ENCODE peak calls at places on chromosomes 4 and X, in six cellular contexts. One of them, this sample, is unnamed.

GRCh38 chrX:143633530-143634372 is 2.1 kb downstream of the SLITRK4 start:
- DNase-seq in transverse colon: no peak
- DNase-seq in upper lobe of right lung: no peak
- DNase-seq in right lobe of liver: no peak
- DNase-seq in fibroblast of lung: no peak
- DNase-seq in left lung: no peak
- DNase-seq in this sample: peak

GRCh38 chr4:81470456-81471327 is 1.0 kb downstream of the RASGEF1B start:
- DNase-seq in transverse colon: peak
- DNase-seq in upper lobe of right lung: peak
- DNase-seq in fibroblast of lung: no peak
- DNase-seq in left lung: peak
- DNase-seq in right lobe of liver: peak
- DNase-seq in this sample: peak

GRCh38 chr4:156933633-156934258 is 37.9 kb downstream of the PDGFC start:
- DNase-seq in upper lobe of right lung: no peak
- DNase-seq in transverse colon: no peak
- DNase-seq in left lung: no peak
- DNase-seq in right lobe of liver: no peak
- DNase-seq in fibroblast of lung: peak
- DNase-seq in this sample: no peak

GRCh38 chrX:150375243-150375642 is 12.1 kb downstream of the MAMLD1 start:
- DNase-seq in transverse colon: no peak
- DNase-seq in upper lobe of right lung: no peak
- DNase-seq in fibroblast of lung: peak
- DNase-seq in left lung: no peak
- DNase-seq in right lobe of liver: no peak
- DNase-seq in this sample: no peak

GRCh38 chr4:111776546-111776945 is 368.7 kb upstream of the FAM241A start:
- DNase-seq in fibroblast of lung: peak
- DNase-seq in right lobe of liver: no peak
- DNase-seq in transverse colon: no peak
- DNase-seq in left lung: no peak
- DNase-seq in upper lobe of right lung: no peak
- DNase-seq in this sample: no peak

GRCh38 chr4:31107362-31107761 is 387.2 kb downstream of the PCDH7 start:
- DNase-seq in left lung: no peak
- DNase-seq in right lobe of liver: no peak
- DNase-seq in fibroblast of lung: peak
- DNase-seq in transverse colon: no peak
- DNase-seq in upper lobe of right lung: no peak
- DNase-seq in this sample: no peak

GRCh38 chrX:47078129-47079043 is at the start of gene RGN:
- DNase-seq in left lung: no peak
- DNase-seq in transverse colon: no peak
- DNase-seq in right lobe of liver: peak
- DNase-seq in fibroblast of lung: no peak
- DNase-seq in upper lobe of right lung: peak
- DNase-seq in this sample: peak

GRCh38 chrX:132017431-132018185 is 5.5 kb upstream of the STK26 start:
- DNase-seq in right lobe of liver: no peak
- DNase-seq in upper lobe of right lung: no peak
- DNase-seq in transverse colon: no peak
- DNase-seq in fibroblast of lung: no peak
- DNase-seq in left lung: no peak
- DNase-seq in this sample: no peak

GRCh38 chr4:10015140-10015753 is 6.0 kb downstream of the SLC2A9 start:
- DNase-seq in fibroblast of lung: peak
- DNase-seq in transverse colon: peak
- DNase-seq in left lung: no peak
- DNase-seq in right lobe of liver: no peak
- DNase-seq in upper lobe of right lung: no peak
- DNase-seq in this sample: no peak

GRCh38 chr4:150337709-150338108 is 244.2 kb upstream of the MAB21L2 start:
- DNase-seq in right lobe of liver: no peak
- DNase-seq in left lung: no peak
- DNase-seq in upper lobe of right lung: no peak
- DNase-seq in transverse colon: no peak
- DNase-seq in fibroblast of lung: peak
- DNase-seq in this sample: no peak

GRCh38 chr4:101458914-101459313 is 111.6 kb upstream of the PPP3CA start:
- DNase-seq in upper lobe of right lung: no peak
- DNase-seq in right lobe of liver: no peak
- DNase-seq in fibroblast of lung: peak
- DNase-seq in transverse colon: no peak
- DNase-seq in left lung: no peak
- DNase-seq in this sample: no peak

GRCh38 chr4:29277381-29277780 is 1442.8 kb upstream of the PCDH7 start:
- DNase-seq in upper lobe of right lung: no peak
- DNase-seq in transverse colon: no peak
- DNase-seq in fibroblast of lung: peak
- DNase-seq in right lobe of liver: no peak
- DNase-seq in left lung: no peak
- DNase-seq in this sample: no peak

GRCh38 chr4:46387956-46388355 is 2.0 kb downstream of the GABRA2 start:
- DNase-seq in fibroblast of lung: no peak
- DNase-seq in right lobe of liver: no peak
- DNase-seq in upper lobe of right lung: no peak
- DNase-seq in left lung: no peak
- DNase-seq in transverse colon: no peak
- DNase-seq in this sample: no peak

GRCh38 chr4:88629826-88630225 is 37.5 kb downstream of the HERC3 start:
- DNase-seq in left lung: no peak
- DNase-seq in right lobe of liver: no peak
- DNase-seq in upper lobe of right lung: no peak
- DNase-seq in transverse colon: no peak
- DNase-seq in fibroblast of lung: peak
- DNase-seq in this sample: no peak

GRCh38 chr4:88628746-88629145 is 36.5 kb downstream of the HERC3 start:
- DNase-seq in right lobe of liver: no peak
- DNase-seq in transverse colon: no peak
- DNase-seq in left lung: no peak
- DNase-seq in upper lobe of right lung: no peak
- DNase-seq in fibroblast of lung: peak
- DNase-seq in this sample: no peak

DNA sequence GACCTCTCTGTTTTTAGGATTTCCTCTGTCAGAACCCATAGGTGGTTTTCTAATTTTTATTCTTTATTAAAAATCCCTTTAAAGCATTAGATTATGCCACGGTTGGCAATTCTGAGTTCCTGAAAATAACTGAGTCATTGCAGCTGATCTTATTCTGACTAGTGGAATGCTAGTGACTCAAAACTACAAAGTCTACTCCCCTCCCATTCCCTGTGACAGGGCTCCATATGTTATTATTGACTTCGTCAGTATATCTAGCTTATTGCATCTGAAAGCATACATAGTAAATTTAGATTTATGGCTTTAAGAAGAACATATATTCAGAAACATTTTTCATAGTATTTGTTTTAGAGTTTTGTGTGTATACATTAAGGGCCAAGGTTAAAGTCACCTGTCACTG is 38.5 kb downstream of the HERC3 start:
- DNase-seq in fibroblast of lung: peak
- DNase-seq in right lobe of liver: no peak
- DNase-seq in transverse colon: no peak
- DNase-seq in left lung: no peak
- DNase-seq in upper lobe of right lung: no peak
- DNase-seq in this sample: no peak
- H3K4me3 ChIP-seq in fibroblast of lung: no peak
- H3K4me3 ChIP-seq in right lobe of liver: no peak
- H3K4me3 ChIP-seq in transverse colon: no peak
- H3K4me3 ChIP-seq in left lung: no peak
- H3K4me3 ChIP-seq in upper lobe of right lung: no peak
- H3K4me3 ChIP-seq in this sample: no peak

GRCh38 chr4:107044170-107044569 is 8.1 kb upstream of the DKK2 start:
- DNase-seq in transverse colon: no peak
- DNase-seq in left lung: no peak
- DNase-seq in right lobe of liver: no peak
- DNase-seq in upper lobe of right lung: no peak
- DNase-seq in fibroblast of lung: no peak
- DNase-seq in this sample: no peak
- TF ChIP-seq CTCF in transverse colon: no peak
- TF ChIP-seq CTCF in left lung: no peak
- TF ChIP-seq CTCF in right lobe of liver: peak
- TF ChIP-seq CTCF in upper lobe of right lung: no peak
- TF ChIP-seq CTCF in fibroblast of lung: peak
- TF ChIP-seq CTCF in this sample: no peak

GRCh38 chr4:153530284-153530995 is 64.3 kb downstream of the TMEM131L start:
- DNase-seq in right lobe of liver: no peak
- DNase-seq in fibroblast of lung: no peak
- DNase-seq in upper lobe of right lung: no peak
- DNase-seq in left lung: no peak
- DNase-seq in transverse colon: no peak
- DNase-seq in this sample: no peak

GRCh38 chr4:153527690-153528089 is 61.5 kb downstream of the TMEM131L start:
- DNase-seq in left lung: no peak
- DNase-seq in fibroblast of lung: no peak
- DNase-seq in transverse colon: no peak
- DNase-seq in right lobe of liver: no peak
- DNase-seq in upper lobe of right lung: no peak
- DNase-seq in this sample: no peak

GRCh38 chr4:153530996-153531375 is 64.8 kb downstream of the TMEM131L start:
- DNase-seq in upper lobe of right lung: no peak
- DNase-seq in right lobe of liver: no peak
- DNase-seq in transverse colon: no peak
- DNase-seq in fibroblast of lung: no peak
- DNase-seq in left lung: no peak
- DNase-seq in this sample: no peak

GRCh38 chr4:153528705-153529493 is 62.7 kb downstream of the TMEM131L start:
- DNase-seq in upper lobe of right lung: no peak
- DNase-seq in right lobe of liver: no peak
- DNase-seq in left lung: no peak
- DNase-seq in fibroblast of lung: no peak
- DNase-seq in transverse colon: no peak
- DNase-seq in this sample: no peak

GRCh38 chr4:153529646-153530045 is 63.5 kb downstream of the TMEM131L start:
- DNase-seq in fibroblast of lung: no peak
- DNase-seq in transverse colon: no peak
- DNase-seq in upper lobe of right lung: no peak
- DNase-seq in left lung: no peak
- DNase-seq in right lobe of liver: no peak
- DNase-seq in this sample: no peak
- H3K27ac ChIP-seq in fibroblast of lung: no peak
- H3K27ac ChIP-seq in transverse colon: no peak
- H3K27ac ChIP-seq in upper lobe of right lung: no peak
- H3K27ac ChIP-seq in left lung: no peak
- H3K27ac ChIP-seq in right lobe of liver: peak
- H3K27ac ChIP-seq in this sample: no peak

GRCh38 chr4:53592686-53593641 is 1.7 kb upstream of the LNX1 start:
- DNase-seq in upper lobe of right lung: peak
- DNase-seq in transverse colon: peak
- DNase-seq in left lung: peak
- DNase-seq in fibroblast of lung: peak
- DNase-seq in right lobe of liver: no peak
- DNase-seq in this sample: peak
- H3K4me3 ChIP-seq in upper lobe of right lung: peak
- H3K4me3 ChIP-seq in transverse colon: peak
- H3K4me3 ChIP-seq in left lung: peak
- H3K4me3 ChIP-seq in fibroblast of lung: no peak
- H3K4me3 ChIP-seq in right lobe of liver: no peak
- H3K4me3 ChIP-seq in this sample: peak

GRCh38 chrX:10603612-10604011 is 16.8 kb downstream of the MID1 start:
- DNase-seq in left lung: no peak
- DNase-seq in fibroblast of lung: no peak
- DNase-seq in right lobe of liver: no peak
- DNase-seq in transverse colon: no peak
- DNase-seq in upper lobe of right lung: no peak
- DNase-seq in this sample: no peak

GRCh38 chrX:10602646-10603045 is 17.7 kb downstream of the MID1 start:
- DNase-seq in right lobe of liver: no peak
- DNase-seq in fibroblast of lung: no peak
- DNase-seq in left lung: no peak
- DNase-seq in upper lobe of right lung: no peak
- DNase-seq in transverse colon: no peak
- DNase-seq in this sample: no peak

GRCh38 chrX:10598540-10598939 is 21.8 kb downstream of the MID1 start:
- DNase-seq in right lobe of liver: no peak
- DNase-seq in upper lobe of right lung: no peak
- DNase-seq in left lung: no peak
- DNase-seq in transverse colon: no peak
- DNase-seq in fibroblast of lung: no peak
- DNase-seq in this sample: no peak

GRCh38 chrX:10600479-10600878 is 19.9 kb downstream of the MID1 start:
- DNase-seq in transverse colon: no peak
- DNase-seq in upper lobe of right lung: no peak
- DNase-seq in right lobe of liver: no peak
- DNase-seq in fibroblast of lung: no peak
- DNase-seq in left lung: no peak
- DNase-seq in this sample: no peak

GRCh38 chrX:10597871-10598270 is 22.5 kb downstream of the MID1 start:
- DNase-seq in fibroblast of lung: no peak
- DNase-seq in upper lobe of right lung: no peak
- DNase-seq in left lung: no peak
- DNase-seq in transverse colon: no peak
- DNase-seq in right lobe of liver: no peak
- DNase-seq in this sample: no peak
- TF ChIP-seq CTCF in fibroblast of lung: peak
- TF ChIP-seq CTCF in upper lobe of right lung: peak
- TF ChIP-seq CTCF in left lung: no peak
- TF ChIP-seq CTCF in transverse colon: no peak
- TF ChIP-seq CTCF in right lobe of liver: peak
- TF ChIP-seq CTCF in this sample: peak

DNA sequence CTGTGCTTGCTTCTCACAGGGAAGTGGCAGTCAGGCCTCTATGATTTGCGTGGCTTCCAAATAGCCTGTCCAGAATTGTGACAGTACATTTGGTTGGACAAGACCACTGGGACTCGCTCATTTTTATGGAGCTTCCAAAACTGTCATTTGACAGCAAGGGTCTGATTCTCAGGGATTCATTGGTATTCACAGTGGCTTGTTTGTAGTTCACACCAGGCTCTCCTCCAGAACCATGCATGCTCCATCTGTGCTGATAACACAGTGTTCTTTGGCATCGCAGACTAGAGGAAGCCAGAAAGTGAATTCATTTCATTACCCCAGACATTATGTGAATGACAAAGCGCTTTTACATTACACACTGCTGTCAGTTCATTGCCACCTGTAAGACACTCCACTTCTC is 208.3 kb downstream of the ARHGAP10 start:
- DNase-seq in left lung: no peak
- DNase-seq in right lobe of liver: no peak
- DNase-seq in transverse colon: no peak
- DNase-seq in upper lobe of right lung: no peak
- DNase-seq in fibroblast of lung: peak
- DNase-seq in this sample: no peak
- H3K27ac ChIP-seq in left lung: no peak
- H3K27ac ChIP-seq in right lobe of liver: no peak
- H3K27ac ChIP-seq in transverse colon: no peak
- H3K27ac ChIP-seq in upper lobe of right lung: no peak
- H3K27ac ChIP-seq in fibroblast of lung: no peak
- H3K27ac ChIP-seq in this sample: no peak

This sample was measured in kidney.